ENCODE peak calls at places on chromosomes 4 and X, in four cellular contexts. J is activated T-cell treated with anti-CD3 and anti-CD28 coated beads, Interleukin-2, amount 50 U/mL, for 72 hours; V is NCI-H1092 treated with DMSO at 0.1 percent for 48 hours; P is HuH-7. K is an unnamed sample.

GRCh38 chr4:5959221-5959982 is 58.8 kb downstream of the C4orf50 start:
- DNase-seq in J (no peak), V (no peak), P (no peak), K (no peak)

GRCh38 chr4:16617416-16617815 is 281.0 kb downstream of the LDB2 start:
- DNase-seq in J (no peak), V (no peak), P (no peak), K (no peak)

GRCh38 chrX:15721911-15722310 is 16.2 kb upstream of the CA5B start:
- DNase-seq in J (no peak), V (no peak), P (no peak), K (no peak)

GRCh38 chr4:5292091-5292490 is 240.8 kb downstream of the STK32B start:
- DNase-seq in J (no peak), V (peak), P (no peak), K (no peak)

GRCh38 chrX:124232523-124233201 is 99.8 kb upstream of the TEX13D start:
- DNase-seq in J (peak), V (no peak), P (no peak), K (no peak)

GRCh38 chrX:11953615-11954014 is 184.7 kb upstream of the FRMPD4 start:
- DNase-seq in J (no peak), V (no peak), P (no peak), K (no peak)

GRCh38 chrX:135707880-135708279 is 5.6 kb upstream of the CT45A1 start:
- DNase-seq in J (peak), V (no peak), P (peak), K (peak)

GRCh38 chrX:132216806-132217202 is 2.4 kb downstream of the RAP2C start:
- DNase-seq in J (peak), V (no peak), P (no peak), K (no peak)

GRCh38 chr4:138537739-138538138 is 295.6 kb upstream of the SLC7A11 start:
- DNase-seq in J (no peak), V (no peak), P (no peak), K (no peak)

GRCh38 chr4:40176602-40177001 is 20.2 kb upstream of the RHOH start:
- DNase-seq in J (no peak), V (no peak), P (no peak), K (no peak)

GRCh38 chrX:107849747-107850478 is 24.2 kb downstream of the MID2 start:
- DNase-seq in J (no peak), V (no peak), P (no peak), K (no peak)

GRCh38 chr4:22336822-22337221 is 179.0 kb downstream of the ADGRA3 start:
- DNase-seq in J (no peak), V (no peak), P (no peak), K (no peak)

GRCh38 chrX:142884853-142885252 is 140.9 kb upstream of the SPANXN4 start:
- DNase-seq in J (no peak), V (no peak), P (no peak), K (no peak)

GRCh38 chr4:183147191-183147590 is 48.1 kb downstream of the WWC2 start:
- DNase-seq in J (no peak), V (no peak), P (no peak), K (no peak)

K was measured in SK-N-DZ.